ENCODE peak calls at places on chromosomes 7 and 10, in five cellular contexts. One of them, this sample, is unnamed.

GRCh38 chr10:97869091-97870042 is 19.7 kb downstream of the GOLGA7B start:
- DNase-seq in K562: peak; percentile 69
- DNase-seq in A549: peak; percentile 98
- DNase-seq in IMR-90: peak; percentile 67
- DNase-seq in H1: peak; percentile 71
- DNase-seq in this sample: peak; percentile 79

GRCh38 chr10:31739759-31740158 is 188.9 kb downstream of the ARHGAP12 start:
- DNase-seq in A549: no peak
- DNase-seq in H1: no peak
- DNase-seq in IMR-90: peak; percentile 52
- DNase-seq in K562: no peak
- DNase-seq in this sample: no peak

GRCh38 chr7:134710854-134711624 is 64.4 kb downstream of the BPGM start:
- DNase-seq in H1: no peak
- DNase-seq in IMR-90: peak; percentile 43
- DNase-seq in A549: no peak
- DNase-seq in K562: no peak
- DNase-seq in this sample: no peak

GRCh38 chr7:128832880-128833147 is 2.6 kb downstream of the FLNC start:
- DNase-seq in H1: no peak
- DNase-seq in K562: no peak
- DNase-seq in A549: no peak
- DNase-seq in IMR-90: no peak
- DNase-seq in this sample: no peak

GRCh38 chr10:13062813-13063212 is 37.1 kb upstream of the OPTN start:
- DNase-seq in A549: no peak
- DNase-seq in K562: peak; percentile 37
- DNase-seq in IMR-90: no peak
- DNase-seq in H1: no peak
- DNase-seq in this sample: no peak

GRCh38 chr7:151080091-151080521 is 503 bp downstream of the FASTK start:
- DNase-seq in K562: peak; percentile 63
- DNase-seq in H1: no peak
- DNase-seq in IMR-90: no peak
- DNase-seq in A549: no peak
- DNase-seq in this sample: no peak

GRCh38 chr7:116810267-116811116 is 51.9 kb upstream of the CAPZA2 start:
- DNase-seq in A549: no peak
- DNase-seq in H1: no peak
- DNase-seq in IMR-90: no peak
- DNase-seq in K562: no peak
- DNase-seq in this sample: peak; percentile 95

GRCh38 chr10:69634759-69635425 is 4.8 kb downstream of the FAM241B start:
- DNase-seq in K562: no peak
- DNase-seq in IMR-90: no peak
- DNase-seq in H1: peak; percentile 38
- DNase-seq in A549: no peak
- DNase-seq in this sample: no peak

GRCh38 chr10:114856544-114857287 is 35.1 kb downstream of the FHIP2A start:
- DNase-seq in IMR-90: peak; percentile 90
- DNase-seq in K562: no peak
- DNase-seq in A549: no peak
- DNase-seq in H1: no peak
- DNase-seq in this sample: no peak

GRCh38 chr7:149559711-149560110 is 62.1 kb upstream of the ZNF746 start:
- DNase-seq in K562: no peak
- DNase-seq in A549: no peak
- DNase-seq in IMR-90: peak; percentile 51
- DNase-seq in H1: no peak
- DNase-seq in this sample: no peak

GRCh38 chr7:99453105-99453504 is 12.9 kb downstream of the ATP5MF start:
- DNase-seq in IMR-90: no peak
- DNase-seq in K562: no peak
- DNase-seq in H1: no peak
- DNase-seq in A549: no peak
- DNase-seq in this sample: no peak

GRCh38 chr7:27235387-27236052 is 7.1 kb upstream of the EVX1 start:
- DNase-seq in K562: peak; percentile 31
- DNase-seq in IMR-90: no peak
- DNase-seq in H1: peak; percentile 86
- DNase-seq in A549: peak; percentile 70
- DNase-seq in this sample: peak; percentile 13

GRCh38 chr7:158779061-158779992 is 50.0 kb downstream of the ESYT2 start:
- DNase-seq in H1: peak; percentile 14
- DNase-seq in K562: no peak
- DNase-seq in A549: no peak
- DNase-seq in IMR-90: peak; percentile 25
- DNase-seq in this sample: no peak

GRCh38 chr7:158325530-158326381 is 261.9 kb downstream of the PTPRN2 start:
- DNase-seq in IMR-90: no peak
- DNase-seq in K562: no peak
- DNase-seq in A549: no peak
- DNase-seq in H1: peak; percentile 89
- DNase-seq in this sample: peak; percentile 30

GRCh38 chr10:129277804-129278203 is 189.2 kb upstream of the MGMT start:
- DNase-seq in IMR-90: no peak
- DNase-seq in A549: no peak
- DNase-seq in K562: no peak
- DNase-seq in H1: no peak
- DNase-seq in this sample: no peak

GRCh38 chr10:43965033-43965917 is 316.6 kb upstream of the ZNF32 start:
- DNase-seq in K562: no peak
- DNase-seq in A549: no peak
- DNase-seq in H1: no peak
- DNase-seq in IMR-90: peak; percentile 26
- DNase-seq in this sample: no peak

GRCh38 chr10:105986896-105987638 is 1177.4 kb downstream of the SORCS1 start:
- DNase-seq in IMR-90: no peak
- DNase-seq in H1: no peak
- DNase-seq in K562: no peak
- DNase-seq in A549: no peak
- DNase-seq in this sample: no peak

GRCh38 chr10:50990568-50991495 is 83.5 kb upstream of the PRKG1 start:
- DNase-seq in A549: peak; percentile 14
- DNase-seq in H1: peak; percentile 63
- DNase-seq in K562: no peak
- DNase-seq in IMR-90: peak; percentile 95
- DNase-seq in this sample: no peak

GRCh38 chr10:16674147-16674703 is 143.0 kb downstream of the RSU1 start:
- DNase-seq in IMR-90: no peak
- DNase-seq in A549: no peak
- DNase-seq in K562: no peak
- DNase-seq in H1: no peak
- DNase-seq in this sample: no peak

GRCh38 chr7:114082934-114083647 is 164.3 kb upstream of the PPP1R3A start:
- DNase-seq in K562: no peak
- DNase-seq in A549: peak; percentile 8
- DNase-seq in IMR-90: no peak
- DNase-seq in H1: peak; percentile 75
- DNase-seq in this sample: no peak

GRCh38 chr10:35643151-35643975 is 1.3 kb upstream of the FZD8 start:
- DNase-seq in K562: peak; percentile 52
- DNase-seq in A549: peak; percentile 36
- DNase-seq in H1: peak; percentile 78
- DNase-seq in IMR-90: peak; percentile 66
- DNase-seq in this sample: no peak

GRCh38 chr7:73844848-73845460 is 2.6 kb upstream of the METTL27 start:
- DNase-seq in K562: no peak
- DNase-seq in IMR-90: peak; percentile 75
- DNase-seq in H1: no peak
- DNase-seq in A549: no peak
- DNase-seq in this sample: no peak

GRCh38 chr10:74927701-74928100 is 101.3 kb downstream of the KAT6B start:
- DNase-seq in H1: no peak
- DNase-seq in K562: no peak
- DNase-seq in A549: no peak
- DNase-seq in IMR-90: peak; percentile 61
- DNase-seq in this sample: no peak

GRCh38 chr7:127250312-127251047 is 2.3 kb downstream of the GRM8 start:
- DNase-seq in IMR-90: no peak
- DNase-seq in H1: no peak
- DNase-seq in K562: no peak
- DNase-seq in A549: no peak
- DNase-seq in this sample: no peak

GRCh38 chr7:77460057-77460486 is 43.9 kb upstream of the GSAP start:
- DNase-seq in K562: no peak
- DNase-seq in H1: no peak
- DNase-seq in IMR-90: no peak
- DNase-seq in A549: no peak
- DNase-seq in this sample: peak; percentile 80

GRCh38 chr10:51035344-51035743 is 38.9 kb upstream of the PRKG1 start:
- DNase-seq in IMR-90: no peak
- DNase-seq in A549: no peak
- DNase-seq in K562: no peak
- DNase-seq in H1: no peak
- DNase-seq in this sample: no peak

GRCh38 chr7:157404845-157405481 is 68.2 kb downstream of the DNAJB6 start:
- DNase-seq in H1: no peak
- DNase-seq in A549: peak; percentile 71
- DNase-seq in K562: peak; percentile 92
- DNase-seq in IMR-90: peak; percentile 94
- DNase-seq in this sample: no peak

GRCh38 chr10:7045891-7046599 is 364.8 kb downstream of the SFMBT2 start:
- DNase-seq in A549: no peak
- DNase-seq in H1: no peak
- DNase-seq in IMR-90: no peak
- DNase-seq in K562: no peak
- DNase-seq in this sample: no peak

GRCh38 chr7:144821069-144821468 is 14.8 kb downstream of the TPK1 start:
- DNase-seq in H1: no peak
- DNase-seq in IMR-90: no peak
- DNase-seq in K562: no peak
- DNase-seq in A549: no peak
- DNase-seq in this sample: no peak

GRCh38 chr7:113100091-113100723 is 13.6 kb upstream of the GPR85 start:
- DNase-seq in IMR-90: peak; percentile 44
- DNase-seq in K562: no peak
- DNase-seq in A549: no peak
- DNase-seq in H1: no peak
- DNase-seq in this sample: no peak

GRCh38 chr10:124349993-124350280 is 68.8 kb downstream of the OAT start:
- DNase-seq in K562: no peak
- DNase-seq in H1: no peak
- DNase-seq in A549: no peak
- DNase-seq in IMR-90: no peak
- DNase-seq in this sample: no peak

GRCh38 chr10:71725249-71725648 is 5.7 kb upstream of the C10orf105 start:
- DNase-seq in IMR-90: no peak
- DNase-seq in A549: no peak
- DNase-seq in K562: no peak
- DNase-seq in H1: no peak
- DNase-seq in this sample: no peak

GRCh38 chr10:102624094-102624493 is 20.2 kb upstream of the TRIM8 start:
- DNase-seq in IMR-90: no peak
- DNase-seq in K562: no peak
- DNase-seq in H1: no peak
- DNase-seq in A549: no peak
- DNase-seq in this sample: no peak

GRCh38 chr10:86535057-86535882 is 13.7 kb upstream of the WAPL start:
- DNase-seq in IMR-90: no peak
- DNase-seq in A549: peak; percentile 95
- DNase-seq in K562: peak; percentile 91
- DNase-seq in H1: peak; percentile 88
- DNase-seq in this sample: peak; percentile 38

GRCh38 chr7:76372984-76373833 is 14.4 kb upstream of the YWHAG start:
- DNase-seq in A549: peak; percentile 83
- DNase-seq in H1: no peak
- DNase-seq in K562: peak; percentile 86
- DNase-seq in IMR-90: peak; percentile 83
- DNase-seq in this sample: no peak
- TF ChIP-seq RAD21 in A549: no peak
- TF ChIP-seq RAD21 in H1: no peak
- TF ChIP-seq RAD21 in K562: no peak
- TF ChIP-seq RAD21 in IMR-90: no peak
- TF ChIP-seq RAD21 in this sample: no peak

DNA sequence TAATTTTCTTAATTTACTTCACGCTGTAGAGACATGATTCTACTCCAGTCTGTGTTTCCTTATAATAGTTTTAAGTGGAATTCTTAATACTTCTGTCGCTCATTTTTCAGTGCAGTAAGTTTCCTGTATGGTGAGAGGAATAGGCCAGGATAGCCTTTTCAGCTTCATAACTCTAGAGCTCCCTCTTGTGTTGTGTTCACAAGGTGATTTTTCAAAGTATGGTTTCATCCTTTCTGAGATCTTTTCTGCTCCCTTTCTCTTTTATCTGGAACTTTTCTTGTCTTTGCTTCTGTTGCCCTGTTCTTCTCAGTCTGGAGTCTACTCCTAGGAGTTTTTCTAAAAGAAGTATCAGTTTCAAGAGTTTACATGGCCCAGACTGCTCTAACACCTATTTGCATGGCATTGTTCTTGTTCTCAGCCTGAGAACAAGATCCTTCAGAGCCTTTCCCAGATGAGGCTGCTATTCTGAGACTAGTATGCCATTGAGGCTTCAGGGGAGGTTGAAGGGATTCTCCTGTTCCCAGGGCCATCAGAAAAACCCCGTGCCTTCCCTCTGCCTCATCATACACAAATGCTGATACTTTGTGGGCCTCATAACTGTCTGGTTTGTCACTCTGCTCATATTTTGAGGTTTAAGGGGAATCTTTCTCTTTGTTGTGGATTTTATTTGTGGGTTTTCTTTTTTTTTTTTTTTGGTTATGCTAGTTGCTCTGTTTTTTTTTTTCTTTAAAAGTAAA is 21.8 kb downstream of the NET1 start:
- DNase-seq in A549: peak; percentile 40
- DNase-seq in K562: peak; percentile 28
- DNase-seq in IMR-90: peak; percentile 81
- DNase-seq in H1: no peak
- DNase-seq in this sample: peak; percentile 41
- TF ChIP-seq MAFK in A549: no peak
- TF ChIP-seq MAFK in K562: no peak
- TF ChIP-seq MAFK in IMR-90: peak; percentile 10
- TF ChIP-seq MAFK in H1: no peak
- TF ChIP-seq MAFK in this sample: no peak

GRCh38 chr10:48496105-48496830 is 108.6 kb downstream of the ARHGAP22 start:
- DNase-seq in A549: no peak
- DNase-seq in IMR-90: no peak
- DNase-seq in K562: no peak
- DNase-seq in H1: peak; percentile 39
- DNase-seq in this sample: no peak
- TF ChIP-seq RAD21 in A549: no peak
- TF ChIP-seq RAD21 in IMR-90: no peak
- TF ChIP-seq RAD21 in K562: no peak
- TF ChIP-seq RAD21 in H1: no peak
- TF ChIP-seq RAD21 in this sample: no peak

DNA sequence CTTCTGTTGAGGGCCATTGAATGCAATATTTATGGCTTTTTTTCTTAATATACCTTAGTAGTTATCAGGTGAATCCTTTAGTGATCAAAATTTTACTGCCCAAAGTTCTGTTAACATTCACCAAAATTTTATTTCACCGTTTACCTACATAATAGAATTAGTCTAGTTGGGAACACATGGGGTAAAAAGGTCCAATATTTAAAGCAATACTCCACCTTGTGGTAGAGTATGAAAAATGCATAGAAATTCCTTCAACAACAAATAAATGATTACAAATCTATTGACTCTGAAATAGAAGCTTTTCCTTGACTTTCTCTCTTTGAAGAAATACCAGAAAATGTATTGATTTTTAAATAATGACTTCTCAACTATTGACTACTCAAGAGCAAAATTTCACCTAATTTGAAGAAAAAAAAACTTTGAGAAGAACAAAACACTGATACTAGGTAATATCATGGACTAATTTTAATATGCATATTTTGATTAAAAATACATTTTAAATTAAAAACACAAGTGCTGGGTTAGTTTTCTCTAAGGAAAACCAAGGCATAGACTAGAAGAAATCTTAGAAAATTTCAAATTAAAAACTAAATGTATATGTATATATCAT is 43.3 kb downstream of the POLR1F start:
- DNase-seq in A549: peak; percentile 28
- DNase-seq in H1: no peak
- DNase-seq in K562: peak; percentile 32
- DNase-seq in IMR-90: peak; percentile 50
- DNase-seq in this sample: peak; percentile 7
- TF ChIP-seq MAFK in A549: no peak
- TF ChIP-seq MAFK in H1: no peak
- TF ChIP-seq MAFK in K562: no peak
- TF ChIP-seq MAFK in IMR-90: no peak
- TF ChIP-seq MAFK in this sample: no peak

This sample was measured in HepG2.